ENCODE peak calls at places on chromosomes 3 and 15, in six cellular contexts. Q is H9, Y is kidney, C is fibroblast of lung, M is mesendoderm, W is K562. U is an unnamed sample.

GRCh38 chr3:57169872-57170623 is 4.9 kb upstream of the IL17RD start:
- DNase-seq in W (peak; percentile 56), Y (peak; percentile 85), C (peak; percentile 53), M (peak; percentile 91), Q (peak; percentile 91), U (peak; percentile 69)

GRCh38 chr3:143847787-143848631 is at the start of gene SLC9A9:
- DNase-seq in W (no peak), C (peak; percentile 79), Y (peak; percentile 64), M (peak; percentile 85), Q (peak; percentile 36), U (peak; percentile 30)

GRCh38 chr15:71201471-71201870 is 86.2 kb downstream of the THSD4 start:
- DNase-seq in Q (no peak), Y (no peak), C (no peak), M (no peak), W (no peak), U (peak; percentile 24)

GRCh38 chr3:73602171-73602570 is 22.6 kb downstream of the PDZRN3 start:
- DNase-seq in W (no peak), Q (no peak), C (peak; percentile 95), M (peak; percentile 50), Y (no peak), U (no peak)

GRCh38 chr3:72836923-72837322 is 11.3 kb downstream of the SHQ1 start:
- DNase-seq in C (no peak), Y (no peak), Q (no peak), M (no peak), W (no peak), U (no peak)

GRCh38 chr15:77634266-77634962 is 1.7 kb upstream of the LINGO1 start:
- DNase-seq in Q (peak; percentile 95), C (peak; percentile 42), M (peak; percentile 93), Y (peak; percentile 72), W (peak; percentile 80), U (peak; percentile 91)

GRCh38 chr3:122681294-122682015 is 816 bp downstream of the PARP14 start:
- DNase-seq in W (peak; percentile 7), Q (peak; percentile 47), C (peak; percentile 5), Y (no peak), M (peak; percentile 7), U (no peak)

GRCh38 chr3:50370594-50370993 is 11.3 kb upstream of the TMEM115 start:
- DNase-seq in C (no peak), Q (no peak), W (no peak), Y (no peak), M (peak; percentile 56), U (no peak)

GRCh38 chr3:46080124-46080991 is 53.1 kb upstream of the XCR1 start:
- DNase-seq in Y (no peak), W (no peak), M (no peak), Q (no peak), C (no peak), U (no peak)

GRCh38 chr3:145898487-145898886 is 262.5 kb downstream of the PLOD2 start:
- DNase-seq in Q (no peak), W (no peak), Y (no peak), M (peak; percentile 8), C (peak; percentile 36), U (no peak)

GRCh38 chr3:15223684-15224575 is 17.9 kb downstream of the CAPN7 start:
- DNase-seq in Q (no peak), W (no peak), Y (no peak), M (no peak), C (no peak), U (no peak)

GRCh38 chr15:88610756-88611231 is 10.3 kb upstream of the AEN start:
- DNase-seq in M (peak; percentile 86), Q (peak; percentile 64), Y (no peak), W (no peak), C (peak; percentile 20), U (no peak)

GRCh38 chr15:43852607-43853006 is 25.8 kb downstream of the WDR76 start:
- DNase-seq in C (no peak), Y (no peak), W (no peak), M (no peak), Q (no peak), U (no peak)

GRCh38 chr15:73787621-73788020 is 34.5 kb upstream of the INSYN1 start:
- DNase-seq in C (no peak), Y (no peak), M (no peak), W (no peak), Q (no peak), U (no peak)

GRCh38 chr3:190983875-190984274 is 121.4 kb upstream of the GMNC start:
- DNase-seq in M (no peak), Y (no peak), Q (no peak), C (no peak), W (no peak), U (no peak)

GRCh38 chr3:174439621-174440349 is 419.3 kb upstream of the NAALADL2 start:
- DNase-seq in W (no peak), Q (no peak), C (peak; percentile 99), M (peak; percentile 13), Y (no peak), U (peak; percentile 32)

GRCh38 chr15:94615688-94616087 is 384.3 kb downstream of the MCTP2 start:
- DNase-seq in Y (no peak), W (no peak), Q (no peak), C (no peak), M (no peak), U (no peak)

GRCh38 chr3:143578810-143579425 is 269.4 kb downstream of the SLC9A9 start:
- DNase-seq in Y (no peak), W (no peak), Q (no peak), C (no peak), M (no peak), U (no peak)

GRCh38 chr3:179292440-179292839 is 30.4 kb upstream of the ZNF639 start:
- DNase-seq in Q (no peak), M (no peak), W (peak; percentile 5), Y (no peak), C (no peak), U (no peak)

GRCh38 chr15:48972750-48973503 is 9.2 kb upstream of the SHC4 start:
- DNase-seq in Q (no peak), W (no peak), Y (no peak), M (no peak), C (no peak), U (no peak)

GRCh38 chr3:104273046-104273649 is 1093.6 kb upstream of the ALCAM start:
- DNase-seq in M (peak; percentile 59), Q (no peak), C (peak; percentile 32), Y (no peak), W (no peak), U (no peak)

GRCh38 chr15:52760562-52760961 is 29.6 kb downstream of the ONECUT1 start:
- DNase-seq in Q (no peak), W (no peak), M (no peak), Y (no peak), C (no peak), U (no peak)

GRCh38 chr15:79089890-79090486 is 592 bp downstream of the RASGRF1 start:
- DNase-seq in C (no peak), Y (no peak), M (peak; percentile 67), W (no peak), Q (peak; percentile 58), U (no peak)

GRCh38 chr3:150315711-150316110 is 92.4 kb upstream of the TSC22D2 start:
- DNase-seq in Y (no peak), W (no peak), M (no peak), C (no peak), Q (no peak), U (no peak)

DNA sequence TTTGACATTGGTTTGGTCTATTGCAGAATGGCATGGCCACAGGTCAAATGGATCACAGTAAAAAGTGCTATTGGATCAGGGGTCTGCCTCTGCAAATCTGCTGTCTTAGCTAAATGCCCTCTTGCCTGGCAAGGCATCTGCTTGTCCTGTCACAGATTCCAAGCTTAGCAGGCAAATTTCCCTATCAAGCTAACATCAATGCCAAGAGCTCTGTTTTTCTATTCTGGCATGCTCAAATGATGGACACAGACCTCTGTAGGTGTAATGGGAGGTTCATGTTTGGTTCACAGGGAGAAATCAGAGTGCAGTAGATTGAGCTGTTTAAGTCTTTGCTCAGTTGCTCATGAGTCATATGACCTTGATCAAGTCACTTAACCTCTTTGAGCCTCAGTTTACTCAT is 54.8 kb upstream of the CPB1 start:
- DNase-seq in Y (no peak), W (no peak), C (no peak), M (no peak), Q (no peak), U (no peak)
- H3K27ac ChIP-seq in Y (no peak overlapping the region), W (no peak overlapping the region), C (no peak overlapping the region), M (no peak overlapping the region), Q (no peak overlapping the region), U (no peak overlapping the region)

DNA sequence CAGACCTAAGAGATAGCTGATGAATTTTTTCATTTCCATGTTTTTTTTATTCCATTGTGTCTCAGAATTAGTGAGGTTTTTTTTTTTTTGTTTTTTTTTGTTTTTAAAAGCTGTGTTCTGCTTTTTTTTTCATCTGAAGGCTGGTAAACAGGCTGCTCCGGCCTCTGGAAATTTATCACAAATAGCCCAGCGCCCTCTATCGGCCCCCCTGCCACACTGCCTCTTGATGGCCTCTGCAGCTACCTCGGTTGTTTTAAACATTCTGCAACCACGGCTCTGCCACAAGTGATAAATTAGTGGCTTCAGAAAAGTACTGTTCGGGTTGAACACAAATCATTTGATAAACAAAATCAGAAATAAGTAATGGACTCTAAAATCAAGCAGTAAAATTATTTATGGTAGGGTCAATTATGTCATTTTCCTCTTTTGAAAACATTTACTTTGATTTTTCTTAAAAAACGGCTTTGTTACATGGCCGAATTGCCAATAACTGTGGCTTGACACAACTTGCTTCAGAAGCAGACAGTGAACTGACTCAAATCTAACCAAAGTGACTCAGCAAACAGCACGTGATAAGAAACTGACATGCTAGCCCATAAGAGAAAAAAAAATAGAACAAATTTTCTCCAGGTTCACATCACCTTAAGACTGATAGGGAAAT is 87.8 kb downstream of the RSL24D1 start:
- DNase-seq in Q (peak; percentile 60), C (peak; percentile 8), W (peak; percentile 69), Y (peak; percentile 75), M (peak; percentile 72), U (peak; percentile 54)
- H3K9ac ChIP-seq in Q (no peak overlapping the region), C (no peak overlapping the region), W (no peak overlapping the region), Y (no peak overlapping the region), M (no peak overlapping the region), U (no peak overlapping the region)

GRCh38 chr3:129434140-129434539 is 5.6 kb downstream of the MBD4 start:
- DNase-seq in M (no peak), Q (no peak), W (no peak), C (no peak), Y (no peak), U (no peak)
- H3K27ac ChIP-seq in M (no peak overlapping the region), Q (no peak overlapping the region), W (no peak overlapping the region), C (no peak overlapping the region), Y (no peak overlapping the region), U (no peak overlapping the region)

GRCh38 chr15:63083541-63083940 is 38.1 kb upstream of the LACTB start:
- DNase-seq in Q (peak; percentile 66), Y (no peak), W (peak; percentile 31), C (no peak), M (peak; percentile 47), U (no peak)

GRCh38 chr15:63079938-63080626 is 37.5 kb downstream of the TPM1 start:
- DNase-seq in M (peak; percentile 63), C (peak; percentile 76), Y (no peak), W (no peak), Q (no peak), U (no peak)

GRCh38 chr15:63083046-63083445 is 38.6 kb upstream of the LACTB start:
- DNase-seq in W (no peak), M (peak; percentile 52), Y (no peak), C (no peak), Q (peak; percentile 47), U (no peak)

GRCh38 chr15:63080638-63081250 is 38.2 kb downstream of the TPM1 start:
- DNase-seq in W (no peak), M (no peak), C (no peak), Y (no peak), Q (no peak), U (no peak)

DNA sequence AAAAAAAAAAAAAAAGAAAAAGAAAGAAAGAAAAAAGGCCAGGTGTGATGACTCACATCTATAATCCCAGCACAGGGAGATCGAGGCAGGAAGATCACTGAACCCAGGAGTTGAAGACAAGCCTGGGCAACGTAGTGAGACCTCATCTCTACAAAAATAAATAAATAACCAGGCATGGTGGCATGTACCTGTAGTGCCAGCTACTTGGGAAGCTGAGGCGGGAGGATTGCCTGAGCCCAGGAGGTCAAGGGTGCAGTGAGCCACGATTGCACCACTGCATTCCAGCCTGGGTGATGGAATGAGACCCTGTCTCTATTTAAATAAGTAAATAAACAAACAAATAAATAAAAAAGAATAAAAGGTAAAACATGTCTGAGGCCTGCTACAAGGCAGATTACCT is 39.3 kb upstream of the LACTB start:
- DNase-seq in Q (no peak), C (no peak), Y (no peak), M (no peak), W (no peak), U (no peak)
- H3K9ac ChIP-seq in Q (no peak overlapping the region), C (no peak overlapping the region), Y (no peak overlapping the region), M (no peak overlapping the region), W (no peak overlapping the region), U (no peak overlapping the region)